ENCODE peak calls at places on chromosomes 4 and X, in four cellular contexts. M is A549, B is HepG2, Y is K562. Q is an unnamed sample.

GRCh38 chr4:80072607-80073361 is at the start of gene ANTXR2:
- DNase-seq in B (peak), M (peak), Y (peak), Q (peak)

GRCh38 chr4:128298129-128298758 is 10.6 kb upstream of the PGRMC2 start:
- DNase-seq in Y (no peak), M (no peak), B (no peak), Q (no peak)

GRCh38 chr4:117873779-117874178 is 160.5 kb upstream of the NDST3 start:
- DNase-seq in B (no peak), Y (no peak), M (no peak), Q (no peak)

GRCh38 chrX:74343970-74344622 is 40.1 kb downstream of the ZCCHC13 start:
- DNase-seq in B (peak), Y (peak), M (peak), Q (peak)

GRCh38 chrX:49754238-49754857 is 58.6 kb upstream of the PAGE1 start:
- DNase-seq in B (peak), M (peak), Y (peak), Q (peak)

GRCh38 chr4:26874110-26874509 is 13.5 kb downstream of the STIM2 start:
- DNase-seq in M (no peak), Y (no peak), B (no peak), Q (peak)

GRCh38 chrX:107273795-107274194 is 67.4 kb downstream of the DNAAF6 start:
- DNase-seq in M (no peak), Y (no peak), B (no peak), Q (no peak)

GRCh38 chrX:20362268-20363002 is 95.7 kb upstream of the RPS6KA3 start:
- DNase-seq in Y (no peak), M (peak), B (peak), Q (no peak)

GRCh38 chr4:83558693-83559092 is 22.8 kb downstream of the GPAT3 start:
- DNase-seq in B (no peak), M (no peak), Y (no peak), Q (no peak)

GRCh38 chr4:182807841-182808548 is 109.2 kb downstream of the DCTD start:
- DNase-seq in B (no peak), Y (no peak), M (no peak), Q (peak)

GRCh38 chrX:13043938-13044337 is 482 bp downstream of the FAM9C start:
- DNase-seq in B (no peak), M (no peak), Y (no peak), Q (no peak)

GRCh38 chrX:14412686-14413085 is 116.7 kb upstream of the GLRA2 start:
- DNase-seq in Y (no peak), M (no peak), B (no peak), Q (no peak)

GRCh38 chrX:14406225-14406624 is 123.1 kb upstream of the GLRA2 start:
- DNase-seq in M (no peak), B (no peak), Y (no peak), Q (no peak)

DNA sequence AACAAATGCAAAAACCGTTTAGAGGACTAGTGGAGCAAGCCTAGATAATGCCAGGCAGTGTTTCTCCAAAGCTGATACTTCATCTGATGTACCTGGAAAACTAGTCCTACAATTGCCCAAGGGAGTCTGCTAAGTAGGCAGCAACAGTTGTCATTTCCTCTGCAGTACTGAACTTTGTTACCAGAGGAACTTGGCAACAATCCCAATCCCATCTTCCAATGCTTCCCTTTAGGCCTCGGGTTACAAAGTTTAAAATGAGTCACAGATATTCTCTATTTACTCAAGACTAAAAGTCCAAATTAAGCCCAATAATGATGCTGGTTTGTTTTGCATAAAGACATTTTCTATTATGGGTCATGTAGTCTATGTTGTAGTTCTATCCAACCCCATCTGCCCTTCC is 120.0 kb upstream of the GLRA2 start:
- DNase-seq in M (no peak), B (peak), Y (no peak), Q (no peak)
- TF ChIP-seq NR3C1 in M (no peak), B (no peak), Y (no peak), Q (no peak)

GRCh38 chr4:185061610-185062009 is 43.3 kb downstream of the HELT start:
- DNase-seq in M (no peak), Y (no peak), B (no peak), Q (no peak)

GRCh38 chr4:185066179-185066578 is 47.9 kb downstream of the HELT start:
- DNase-seq in M (no peak), Y (no peak), B (no peak), Q (no peak)

GRCh38 chr4:185062606-185063005 is 44.3 kb downstream of the HELT start:
- DNase-seq in M (no peak), B (no peak), Y (no peak), Q (no peak)
- TF ChIP-seq NR3C1 in M (no peak), B (no peak), Y (no peak), Q (no peak)

GRCh38 chr4:65918217-65918616 is 247.9 kb upstream of the EPHA5 start:
- DNase-seq in M (no peak), B (no peak), Y (no peak), Q (no peak)
- TF ChIP-seq NR3C1 in M (no peak), B (no peak), Y (no peak), Q (no peak)

GRCh38 chr4:147770831-147771230 is 38.9 kb downstream of the ARHGAP10 start:
- DNase-seq in B (no peak), M (no peak), Y (no peak), Q (no peak)

GRCh38 chr4:147769386-147769785 is 37.5 kb downstream of the ARHGAP10 start:
- DNase-seq in B (no peak), M (no peak), Y (no peak), Q (no peak)

GRCh38 chr4:147772056-147772455 is 40.2 kb downstream of the ARHGAP10 start:
- DNase-seq in M (no peak), B (no peak), Y (no peak), Q (no peak)

GRCh38 chr4:147765121-147765521 is 33.2 kb downstream of the ARHGAP10 start:
- DNase-seq in B (no peak), M (no peak), Y (no peak), Q (no peak)

DNA sequence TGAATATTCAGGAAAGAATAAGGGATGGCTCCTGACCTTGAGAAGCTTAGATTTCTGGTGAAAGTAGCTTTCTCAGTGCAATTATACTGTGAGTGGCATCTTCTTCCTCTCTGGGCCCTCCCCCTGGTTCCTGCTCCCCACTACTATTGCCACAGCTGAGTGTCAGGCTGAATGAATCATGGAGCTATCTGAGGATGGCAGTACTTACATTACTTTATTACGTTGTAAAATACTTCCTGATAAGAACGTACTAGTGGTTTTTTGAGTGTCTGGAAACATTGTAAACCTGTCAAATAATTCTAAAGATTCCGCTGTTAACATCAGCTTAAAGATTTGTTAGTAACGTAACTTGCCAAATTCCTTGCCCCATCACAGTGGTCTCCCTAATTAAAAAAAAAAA is 36.2 kb downstream of the ARHGAP10 start:
- DNase-seq in B (no peak), M (peak), Y (no peak), Q (no peak)
- TF ChIP-seq NR3C1 in B (no peak), M (no peak), Y (no peak), Q (no peak)

GRCh38 chr4:102867278-102868152 is 1.3 kb upstream of the CISD2 start:
- DNase-seq in M (no peak), B (no peak), Y (peak), Q (no peak)

GRCh38 chr4:102869569-102870227 is 906 bp downstream of the CISD2 start:
- DNase-seq in Y (peak), B (no peak), M (no peak), Q (no peak)

GRCh38 chr4:102868782-102869568 is at the start of gene CISD2:
- DNase-seq in Y (peak), M (peak), B (peak), Q (peak)

GRCh38 chr4:102871772-102872171 is 3.0 kb downstream of the CISD2 start:
- DNase-seq in M (no peak), B (no peak), Y (peak), Q (no peak)

DNA sequence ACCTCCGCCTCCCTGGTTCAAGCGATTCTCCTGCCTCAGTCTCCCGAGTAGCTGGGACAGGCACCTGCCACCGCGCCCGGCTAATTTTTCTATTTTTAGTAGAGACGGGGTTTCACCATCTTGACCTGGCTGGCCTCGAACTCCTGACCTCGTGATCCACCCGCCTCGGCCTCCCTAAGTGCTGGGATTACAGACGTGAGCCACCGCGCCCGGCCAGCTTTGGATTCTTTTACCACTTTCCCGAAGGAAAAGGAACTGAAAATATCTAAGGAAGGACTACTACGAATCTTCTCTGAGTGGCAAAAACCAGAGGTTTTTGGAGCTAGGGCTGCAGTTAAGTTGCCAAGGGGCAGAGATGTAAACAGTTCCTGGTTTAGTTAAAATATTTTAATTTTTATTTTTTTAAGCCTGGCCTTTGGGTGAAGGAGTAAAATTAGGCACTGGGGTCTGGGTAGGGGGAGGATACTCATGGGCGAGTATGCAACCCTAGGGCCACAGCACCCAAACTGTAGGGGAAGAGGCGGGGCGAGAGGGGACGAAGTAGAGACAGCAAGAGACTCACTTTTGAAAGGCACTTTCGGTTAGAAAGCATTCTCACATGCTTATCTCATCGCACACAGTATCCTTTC is 525 bp upstream of the CISD2 start:
- DNase-seq in M (no peak), B (no peak), Y (no peak), Q (peak)
- TF ChIP-seq NR3C1 in M (no peak), B (no peak), Y (no peak), Q (no peak)

DNA sequence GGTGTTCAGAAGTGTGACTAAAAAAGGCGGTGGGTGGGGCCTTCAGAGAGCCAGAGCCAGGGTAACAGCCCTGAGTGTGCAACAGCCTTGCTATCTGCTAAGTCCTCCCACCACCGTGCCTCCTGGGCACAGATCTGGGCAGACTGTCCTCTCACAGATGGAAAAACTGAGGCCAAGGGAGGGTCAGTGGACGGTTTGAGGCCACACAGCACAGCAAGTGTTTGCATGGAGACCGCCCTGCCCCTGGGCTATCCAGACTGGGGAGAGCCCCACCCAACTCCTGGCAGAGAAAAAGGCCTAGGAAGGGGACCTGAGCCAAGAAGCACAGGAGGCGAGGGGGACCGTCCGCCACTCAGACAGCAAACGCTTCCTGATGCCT is 31.7 kb downstream of the BLOC1S4 start:
- DNase-seq in M (no peak), Y (no peak), B (no peak), Q (no peak)
- TF ChIP-seq NR3C1 in M (no peak), Y (no peak), B (no peak), Q (no peak)

GRCh38 chr4:45855857-45856256 is 268.0 kb downstream of the GABRG1 start:
- DNase-seq in Y (no peak), M (no peak), B (no peak), Q (no peak)
- TF ChIP-seq NR3C1 in Y (no peak), M (no peak), B (no peak), Q (no peak)

DNA sequence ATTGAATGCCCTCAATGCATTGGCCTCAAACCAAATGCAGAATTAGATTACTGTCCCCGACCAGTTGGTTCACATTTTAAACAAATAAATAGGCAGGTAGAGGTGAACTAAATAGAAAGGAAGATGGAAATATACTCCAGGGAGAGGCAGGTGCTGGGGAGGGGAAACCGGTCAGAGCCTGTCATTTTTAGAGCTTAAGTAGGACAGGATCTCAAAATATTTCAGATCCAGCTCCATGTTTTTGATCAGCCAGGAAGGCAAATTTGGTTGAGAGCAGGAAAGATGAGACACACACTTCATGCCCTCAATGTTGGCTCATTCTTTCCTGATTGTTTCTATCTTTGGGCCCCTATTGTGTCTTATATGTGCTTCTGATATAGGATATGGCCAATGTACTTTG is 206.7 kb downstream of the SHROOM3 start:
- DNase-seq in B (no peak), Y (no peak), M (no peak), Q (no peak)
- TF ChIP-seq NR3C1 in B (no peak), Y (no peak), M (no peak), Q (no peak)

DNA sequence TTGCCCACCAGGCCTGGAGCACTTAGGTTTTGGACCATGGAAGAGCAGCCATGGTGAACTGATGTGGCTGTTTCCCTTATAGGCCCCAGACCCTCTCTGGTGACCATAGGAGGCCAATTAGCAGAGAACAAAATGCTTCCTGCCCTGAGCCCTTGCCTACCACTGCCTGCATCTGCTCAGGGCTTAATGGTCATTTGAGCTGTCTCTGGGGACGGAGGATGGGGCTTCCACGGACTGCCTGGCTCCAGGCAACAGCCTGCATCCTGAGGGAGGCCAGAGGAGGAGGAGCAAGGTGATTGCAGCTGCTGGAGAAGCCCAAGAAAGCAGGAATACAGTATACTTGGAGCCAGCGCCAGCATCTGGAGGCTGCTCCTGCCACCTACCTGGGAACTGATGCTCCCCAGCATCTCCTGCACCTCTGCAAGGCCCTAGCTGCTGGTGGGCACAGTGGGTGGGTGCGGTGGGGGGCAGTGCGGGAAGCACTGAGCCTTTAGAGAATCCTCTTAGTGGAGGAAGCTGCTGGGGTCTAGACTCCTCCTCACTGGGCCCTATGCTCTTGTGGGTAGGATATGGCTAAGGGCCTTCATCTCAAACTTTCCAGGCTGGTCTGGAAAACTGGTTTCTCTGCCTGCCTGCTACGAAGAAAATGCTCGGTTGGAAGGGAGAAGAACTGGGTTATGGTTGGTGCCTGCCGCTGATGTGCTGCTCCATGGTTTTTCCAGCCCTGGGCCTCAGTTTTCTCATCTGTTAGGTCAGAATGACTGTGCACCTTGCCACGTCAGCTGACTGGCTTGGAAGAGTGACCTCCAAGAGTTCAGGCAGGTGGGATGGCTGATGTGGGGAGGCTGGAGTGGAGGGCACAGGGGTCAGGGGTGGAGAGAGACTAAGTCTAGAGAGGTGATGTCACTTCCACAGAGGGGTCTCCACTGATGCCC is 158.8 kb upstream of the PJA1 start:
- DNase-seq in M (no peak), Y (no peak), B (no peak), Q (no peak)
- TF ChIP-seq NR3C1 in M (no peak), Y (no peak), B (no peak), Q (no peak)

Q was measured in WTC11.